ENCODE peak calls at places on chromosomes 6 and 20, in ten cellular contexts. U is heart right ventricle, F is testis, P is Caco-2, B is heart left ventricle, J is RWPE2, N is uterus, I is AG04450, Q is esophagus squamous epithelium, A is PC-9. L is an unnamed sample. For H3K27me3, the result is how much of the 10 kb centered on the place peaks cover.

GRCh38 chr6:160027931-160028330 is 59.0 kb downstream of the IGF2R start:
- DNase-seq in Q (no peak), J (no peak), P (no peak), I (no peak), F (no peak), N (no peak), A (no peak), U (no peak), B (no peak), L (no peak)

GRCh38 chr6:112049051-112049799 is 4.7 kb upstream of the CCN6 start:
- DNase-seq in F (no peak), A (no peak), B (no peak), U (no peak), P (no peak), Q (no peak), N (no peak), I (no peak), J (no peak), L (no peak)

GRCh38 chr20:36802326-36803223 is 29.0 kb upstream of the DSN1 start:
- DNase-seq in J (no peak), U (no peak), P (no peak), Q (no peak), F (no peak), N (no peak), A (no peak), I (peak), B (no peak), L (no peak)

GRCh38 chr20:44018684-44019637 is 104.3 kb downstream of the TOX2 start:
- DNase-seq in P (no peak), B (no peak), F (no peak), Q (no peak), I (no peak), J (peak), U (no peak), N (peak), A (no peak), L (no peak)

GRCh38 chr6:148441454-148441911 is 98.8 kb downstream of the SASH1 start:
- DNase-seq in Q (no peak), P (no peak), N (no peak), B (no peak), F (no peak), I (no peak), U (no peak), A (peak), J (no peak), L (peak)

GRCh38 chr6:17032595-17033591 is 69.0 kb upstream of the STMND1 start:
- DNase-seq in Q (no peak), J (no peak), I (peak), U (peak), F (peak), A (peak), N (peak), B (peak), P (no peak), L (peak)

GRCh38 chr6:37140145-37140544 is 29.8 kb upstream of the PIM1 start:
- DNase-seq in B (no peak), I (no peak), U (no peak), A (no peak), J (no peak), F (no peak), P (no peak), N (no peak), Q (no peak), L (no peak)

GRCh38 chr6:148617522-148617921 is 129.3 kb upstream of the UST start:
- DNase-seq in P (no peak), I (peak), A (no peak), U (no peak), N (no peak), F (no peak), Q (no peak), J (no peak), B (no peak), L (no peak)

GRCh38 chr20:19692685-19693119 is 65.4 kb upstream of the RIN2 start:
- DNase-seq in I (no peak), B (peak), J (no peak), N (peak), P (peak), Q (no peak), A (peak), F (peak), U (peak), L (peak)

GRCh38 chr20:2396241-2396814 is 15.6 kb downstream of the TGM6 start:
- DNase-seq in B (no peak), I (no peak), J (no peak), P (no peak), N (no peak), U (no peak), F (no peak), Q (no peak), A (no peak), L (no peak)

GRCh38 chr20:21393142-21393541 is 4.2 kb downstream of the NKX2-4 start:
- DNase-seq in I (no peak), P (no peak), B (no peak), A (no peak), Q (no peak), F (no peak), U (no peak), N (no peak), J (no peak), L (no peak)

GRCh38 chr20:16419138-16419715 is 154.0 kb downstream of the KIF16B start:
- DNase-seq in U (no peak), I (no peak), F (no peak), B (no peak), A (peak), J (no peak), P (no peak), N (no peak), Q (no peak), L (no peak)

GRCh38 chr6:6884193-6884627 is 223.6 kb upstream of the RREB1 start:
- DNase-seq in P (no peak), B (no peak), Q (no peak), A (no peak), U (no peak), J (no peak), F (no peak), N (no peak), I (no peak), L (no peak)

GRCh38 chr20:59455392-59456341 is 148.7 kb upstream of the PHACTR3 start:
- DNase-seq in J (peak), A (peak), F (peak), Q (no peak), N (no peak), P (no peak), I (no peak), B (no peak), U (no peak), L (no peak)

GRCh38 chr20:34561661-34562060 is 3.1 kb downstream of the MAP1LC3A start:
- DNase-seq in J (no peak), F (no peak), A (no peak), Q (no peak), P (no peak), B (no peak), I (no peak), N (no peak), U (no peak), L (no peak)

GRCh38 chr6:77926198-77926752 is 273.4 kb downstream of the MEI4 start:
- DNase-seq in B (no peak), F (no peak), A (no peak), P (no peak), Q (no peak), I (no peak), U (no peak), N (no peak), J (no peak), L (no peak)

GRCh38 chr20:13261460-13262301 is 40.6 kb downstream of the ISM1 start:
- DNase-seq in A (no peak), J (no peak), Q (no peak), P (peak), N (peak), I (peak), B (peak), U (peak), F (peak), L (peak)

GRCh38 chr20:61417221-61417941 is 165.3 kb downstream of the CDH4 start:
- DNase-seq in Q (no peak), U (no peak), I (no peak), A (no peak), F (no peak), J (no peak), B (no peak), N (no peak), P (no peak), L (no peak)

GRCh38 chr20:31815408-31816188 is 3.6 kb upstream of the MYLK2 start:
- DNase-seq in Q (no peak), U (no peak), F (no peak), N (no peak), P (peak), B (no peak), I (no peak), A (no peak), J (peak), L (no peak)

GRCh38 chr20:36941403-36941835 is 10.1 kb downstream of the SAMHD1 start:
- DNase-seq in B (no peak), I (no peak), J (no peak), P (no peak), N (no peak), U (no peak), A (peak), Q (no peak), F (peak), L (no peak)

GRCh38 chr6:69881322-69882151 is 15.2 kb downstream of the COL19A1 start:
- DNase-seq in A (no peak), F (no peak), Q (no peak), U (no peak), B (no peak), N (no peak), J (no peak), P (no peak), I (no peak), L (no peak)

GRCh38 chr6:960356-960755 is 267.4 kb upstream of the EXOC2 start:
- DNase-seq in P (no peak), Q (no peak), A (no peak), U (no peak), I (no peak), N (no peak), J (no peak), F (no peak), B (no peak), L (no peak)

GRCh38 chr20:17645546-17646208 is 36.4 kb downstream of the RRBP1 start:
- DNase-seq in U (no peak), Q (no peak), N (no peak), B (no peak), J (no peak), I (no peak), P (peak), F (no peak), A (no peak), L (no peak)

GRCh38 chr6:153059757-153060156 is 57.2 kb upstream of the MTRF1L start:
- DNase-seq in P (no peak), N (no peak), F (no peak), I (no peak), J (no peak), B (no peak), Q (no peak), U (no peak), A (no peak), L (no peak)

GRCh38 chr6:80489911-80490635 is 383.6 kb downstream of the BCKDHB start:
- DNase-seq in F (no peak), P (no peak), A (no peak), U (no peak), B (no peak), I (no peak), Q (no peak), N (no peak), J (no peak), L (no peak)

GRCh38 chr20:44218441-44218840 is 7.9 kb upstream of the OSER1 start:
- DNase-seq in U (no peak), P (no peak), A (no peak), I (no peak), Q (no peak), J (no peak), B (no peak), N (no peak), F (no peak), L (no peak)

GRCh38 chr6:17721671-17722070 is 14.9 kb upstream of the NUP153 start:
- DNase-seq in B (no peak), P (no peak), U (no peak), I (no peak), F (no peak), Q (no peak), J (no peak), N (no peak), A (no peak), L (no peak)

GRCh38 chr6:25619222-25619621 is 32.8 kb upstream of the SCGN start:
- DNase-seq in J (no peak), N (no peak), Q (no peak), F (no peak), U (no peak), B (no peak), A (no peak), P (no peak), I (no peak), L (no peak)

DNA sequence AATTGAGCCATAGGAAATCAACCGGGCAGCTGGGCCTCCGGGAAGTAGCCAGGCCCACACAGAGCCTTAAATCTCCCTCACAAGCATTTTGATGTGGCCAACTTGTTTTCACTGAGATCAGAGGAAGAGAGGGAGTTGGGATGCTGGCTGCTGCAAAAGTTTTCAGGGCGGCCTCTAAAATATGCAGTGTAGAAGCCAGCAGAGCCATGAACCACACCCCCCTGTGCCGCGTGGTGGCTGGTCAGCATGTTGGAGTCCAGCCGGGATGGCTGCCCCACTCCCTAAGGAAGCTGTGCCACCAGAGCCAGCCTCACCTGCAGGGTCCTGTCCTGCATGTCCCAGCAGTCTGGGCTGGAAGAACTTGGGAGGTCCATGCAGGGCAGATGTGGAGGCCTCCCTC is 167.4 kb downstream of the CDC5L start:
- DNase-seq in Q (no peak), F (no peak), J (no peak), A (no peak), N (no peak), I (no peak), B (no peak), P (no peak), U (no peak), L (no peak)
- H3K27me3 ChIP-seq in Q (under half), F (under half), J (under half), A (under half), N (under half), I (under half), B (under half), P (under half), U (under half), L (under half)

GRCh38 chr6:98847392-98847766 is 13.0 kb downstream of the POU3F2 start:
- DNase-seq in A (no peak), P (no peak), I (no peak), F (no peak), N (no peak), B (no peak), U (no peak), Q (no peak), J (no peak), L (no peak)
- H3K27me3 ChIP-seq in A (under half), P (under half), I (half or more), F (under half), N (under half), B (under half), U (half or more), Q (half or more), J (half or more), L (under half)

GRCh38 chr6:70955441-70956190 is 1.2 kb downstream of the B3GAT2 start:
- DNase-seq in U (peak), P (peak), A (no peak), J (peak), N (peak), I (peak), F (peak), B (peak), Q (peak), L (peak)

GRCh38 chr6:70956191-70956450 is 739 bp downstream of the B3GAT2 start:
- DNase-seq in J (no peak), P (no peak), F (no peak), U (no peak), N (no peak), B (no peak), Q (no peak), A (no peak), I (no peak), L (no peak)

GRCh38 chr6:70954750-70955149 is 2.1 kb downstream of the B3GAT2 start:
- DNase-seq in U (no peak), J (no peak), I (no peak), N (no peak), P (no peak), Q (no peak), F (peak), A (no peak), B (no peak), L (no peak)

GRCh38 chr6:70956451-70957283 is at the start of gene B3GAT2:
- DNase-seq in Q (no peak), I (no peak), B (peak), J (no peak), U (peak), N (no peak), P (no peak), A (no peak), F (peak), L (no peak)

GRCh38 chr6:70957284-70957617 is 391 bp upstream of the B3GAT2 start:
- DNase-seq in P (no peak), U (no peak), F (no peak), Q (no peak), I (no peak), A (no peak), J (no peak), N (no peak), B (no peak), L (no peak)
- H3K27me3 ChIP-seq in P (under half), U (under half), F (under half), Q (under half), I (under half), A (under half), J (half or more), N (under half), B (under half), L (half or more)

GRCh38 chr6:34745277-34746103 is 11.8 kb upstream of the SNRPC start:
- DNase-seq in I (peak), Q (no peak), J (no peak), F (no peak), P (peak), N (no peak), B (no peak), A (peak), U (no peak), L (no peak)
- H3K27me3 ChIP-seq in I (under half), Q (under half), J (under half), F (under half), P (under half), N (under half), B (under half), A (under half), U (under half), L (under half)

GRCh38 chr20:24472426-24472825 is 3.0 kb downstream of the SYNDIG1 start:
- DNase-seq in Q (no peak), J (no peak), F (no peak), B (no peak), A (no peak), N (no peak), U (no peak), I (no peak), P (no peak), L (no peak)
- H3K27me3 ChIP-seq in Q (under half), J (half or more), F (under half), B (under half), A (under half), N (under half), U (under half), I (under half), P (under half), L (under half)

GRCh38 chr6:169915769-169916550 is 164.5 kb downstream of the ERMARD start:
- DNase-seq in J (no peak), U (no peak), F (peak), I (no peak), B (no peak), Q (no peak), N (peak), P (no peak), A (no peak), L (no peak)
- H3K27me3 ChIP-seq in J (under half), U (under half), F (under half), I (under half), B (under half), Q (under half), N (under half), P (under half), A (under half), L (under half)